ENCODE peak calls at places on chromosomes 4 and X, in six cellular contexts. I is ovary, F is IMR-90, Z is MM.1S, C is fibroblast of mammary gland, Q is brain microvascular endothelial cell. V is an unnamed sample.
A peak's percentile ranks its signal among the peaks of the same experiment; 100 is the strongest.

GRCh38 chrX:63835361-63835760 is 50.3 kb upstream of the ARHGEF9 start:
- DNase-seq in I (no peak), F (no peak), Z (no peak), C (no peak), Q (no peak), V (no peak)

GRCh38 chr4:145840162-145840768 is 98.4 kb downstream of the ZNF827 start:
- DNase-seq in I (no peak), F (peak; percentile 38), Z (peak; percentile 78), C (peak; percentile 64), Q (peak; percentile 37), V (peak; percentile 75)

GRCh38 chr4:175806741-175807140 is 5.3 kb downstream of the GPM6A start:
- DNase-seq in I (no peak), F (no peak), Z (no peak), C (no peak), Q (no peak), V (no peak)

GRCh38 chr4:152515678-152516077 is 20.2 kb downstream of the FBXW7 start:
- DNase-seq in I (no peak), F (peak; percentile 79), Z (no peak), C (peak; percentile 66), Q (peak; percentile 40), V (no peak)

GRCh38 chr4:40299704-40300336 is 35.3 kb upstream of the CHRNA9 start:
- DNase-seq in I (no peak), F (no peak), Z (no peak), C (no peak), Q (no peak), V (no peak)

GRCh38 chr4:16579866-16580265 is 318.6 kb downstream of the LDB2 start:
- DNase-seq in I (no peak), F (peak; percentile 57), Z (no peak), C (peak; percentile 60), Q (no peak), V (no peak)

GRCh38 chr4:154626793-154627484 is 14.5 kb upstream of the FGG start:
- DNase-seq in I (peak; percentile 44), F (peak; percentile 6), Z (peak; percentile 73), C (peak; percentile 49), Q (peak; percentile 51), V (peak; percentile 70)

GRCh38 chrX:49277520-49277799 is 7.9 kb downstream of the PPP1R3F start:
- DNase-seq in I (no peak), F (no peak), Z (no peak), C (no peak), Q (no peak), V (no peak)

GRCh38 chr4:139988863-139989765 is 164.9 kb downstream of the MAML3 start:
- DNase-seq in I (peak; percentile 50), F (peak; percentile 97), Z (no peak), C (peak; percentile 96), Q (peak; percentile 98), V (no peak)

GRCh38 chrX:87067795-87068194 is 449.8 kb upstream of the KLHL4 start:
- DNase-seq in I (no peak), F (no peak), Z (no peak), C (no peak), Q (no peak), V (no peak)

GRCh38 chrX:318068-318738 is 393 bp downstream of the GTPBP6 start:
- DNase-seq in I (peak; percentile 97), F (peak; percentile 97), Z (peak; percentile 97), C (peak; percentile 97), Q (peak; percentile 99), V (peak; percentile 97)

GRCh38 chr4:175413561-175413960 is 398.5 kb downstream of the GPM6A start:
- DNase-seq in I (no peak), F (no peak), Z (peak; percentile 17), C (no peak), Q (no peak), V (no peak)

GRCh38 chrX:150365953-150366911 is 3.1 kb downstream of the MAMLD1 start:
- DNase-seq in I (peak; percentile 73), F (peak; percentile 64), Z (no peak), C (peak; percentile 38), Q (peak; percentile 56), V (no peak)

GRCh38 chrX:150364347-150365050 is 1.4 kb downstream of the MAMLD1 start:
- DNase-seq in I (peak; percentile 59), F (peak; percentile 6), Z (no peak), C (no peak), Q (no peak), V (no peak)

GRCh38 chrX:150365051-150365952 is 2.2 kb downstream of the MAMLD1 start:
- DNase-seq in I (peak; percentile 86), F (peak; percentile 50), Z (peak; percentile 46), C (peak; percentile 48), Q (peak; percentile 28), V (no peak)

GRCh38 chrX:150363561-150364346 is 637 bp downstream of the MAMLD1 start:
- DNase-seq in I (no peak), F (peak; percentile 29), Z (no peak), C (peak; percentile 37), Q (no peak), V (no peak)

DNA sequence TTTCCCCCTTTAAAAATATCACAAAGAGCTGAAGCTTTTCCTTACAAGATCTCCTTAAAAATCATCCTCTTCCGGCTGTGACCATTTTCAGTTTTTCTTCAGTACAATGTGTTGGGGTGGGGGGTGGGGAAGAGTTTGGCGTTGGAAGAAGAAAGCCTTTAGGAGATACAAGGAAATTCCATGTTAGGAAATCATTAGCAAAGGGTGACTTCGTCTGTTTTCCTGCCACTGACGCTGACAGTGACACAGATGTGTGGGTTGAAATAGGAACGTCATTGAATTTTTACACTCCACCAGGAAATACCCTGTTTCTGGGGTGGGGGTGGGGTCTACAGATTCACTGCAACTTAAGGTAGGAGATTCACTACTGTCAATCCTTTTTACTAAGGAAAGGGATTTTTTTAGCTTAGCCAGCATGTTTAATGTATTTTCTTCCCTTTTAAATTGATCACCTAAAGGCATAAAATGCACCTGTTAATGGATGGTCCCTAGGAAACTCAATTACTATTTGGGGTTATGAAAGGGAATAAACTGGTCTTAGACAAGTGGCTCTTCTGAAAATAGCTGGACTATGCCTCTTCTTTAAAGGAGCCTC is 3.9 kb downstream of the MAMLD1 start:
- DNase-seq in I (no peak), F (peak; percentile 79), Z (no peak), C (peak; percentile 68), Q (peak; percentile 40), V (no peak)
- H3K4me3 ChIP-seq in I (peak overlapping the region; percentile 52), F (peak overlapping the region; percentile 83), Z (no peak overlapping the region), C (peak overlapping the region; percentile 54), Q (peak overlapping the region; percentile 69), V (no peak overlapping the region)

GRCh38 chrX:45818913-45819312 is 618.2 kb upstream of the DIPK2B start:
- DNase-seq in I (no peak), F (no peak), Z (no peak), C (no peak), Q (no peak), V (no peak)
- TF ChIP-seq CTCF in I (no peak), F (no peak), Z (no peak), C (no peak), Q (no peak), V (no peak)

DNA sequence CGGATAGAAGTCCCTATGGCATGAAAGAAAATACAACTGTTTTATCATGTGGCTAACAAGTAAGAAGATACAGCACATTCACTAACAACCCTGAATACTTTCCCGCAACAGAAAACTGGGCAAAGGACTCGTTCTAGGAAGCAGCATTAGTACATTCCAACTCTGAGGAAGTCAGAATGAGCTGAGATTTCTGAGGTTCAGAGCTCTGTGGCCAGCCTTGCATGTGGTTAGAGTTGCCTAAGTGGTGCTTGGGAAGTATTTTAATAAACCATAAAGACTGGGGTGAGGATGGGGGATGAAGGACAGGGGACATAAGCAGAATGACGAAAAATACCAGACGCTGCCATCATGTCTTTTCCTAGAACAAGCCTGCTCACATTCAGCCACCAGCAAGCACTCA is 82.2 kb downstream of the EFHC2 start:
- DNase-seq in I (no peak), F (no peak), Z (no peak), C (no peak), Q (no peak), V (no peak)
- H3K4me3 ChIP-seq in I (no peak overlapping the region), F (no peak overlapping the region), Z (no peak overlapping the region), C (no peak overlapping the region), Q (no peak overlapping the region), V (no peak overlapping the region)

DNA sequence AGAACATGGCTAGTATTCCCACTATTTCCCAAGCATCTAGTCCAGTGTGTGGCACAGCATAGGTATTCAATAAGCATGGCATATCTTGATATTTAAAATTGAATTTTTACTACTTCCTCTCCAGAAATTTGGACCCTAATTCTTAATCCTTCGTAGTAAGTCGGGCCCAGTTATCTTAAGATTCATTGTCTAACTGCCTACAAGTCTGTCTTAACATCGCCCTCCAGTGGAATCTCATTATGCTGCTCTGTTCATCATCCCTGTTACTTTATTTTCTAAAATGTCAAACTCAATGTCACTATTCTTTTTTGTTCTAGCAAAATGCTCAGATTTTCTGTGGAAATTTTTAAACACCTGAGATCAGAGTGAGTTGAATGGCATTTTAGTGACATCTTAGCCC is 606.2 kb downstream of the KLHL13 start:
- DNase-seq in I (no peak), F (no peak), Z (no peak), C (no peak), Q (no peak), V (no peak)
- TF ChIP-seq CTCF in I (no peak), F (no peak), Z (no peak), C (no peak), Q (no peak), V (no peak)

GRCh38 chr4:93828332-93828829 is at the start of gene ATOH1:
- DNase-seq in I (peak; percentile 20), F (no peak), Z (peak; percentile 60), C (peak; percentile 2), Q (no peak), V (no peak)

GRCh38 chr4:93827272-93827947 is 1.1 kb upstream of the ATOH1 start:
- DNase-seq in I (no peak), F (no peak), Z (no peak), C (no peak), Q (no peak), V (no peak)

GRCh38 chr4:93829531-93830089 is 1.1 kb downstream of the ATOH1 start:
- DNase-seq in I (no peak), F (no peak), Z (no peak), C (no peak), Q (no peak), V (no peak)

GRCh38 chr4:93830090-93830818 is 1.7 kb downstream of the ATOH1 start:
- DNase-seq in I (no peak), F (no peak), Z (no peak), C (no peak), Q (no peak), V (no peak)

DNA sequence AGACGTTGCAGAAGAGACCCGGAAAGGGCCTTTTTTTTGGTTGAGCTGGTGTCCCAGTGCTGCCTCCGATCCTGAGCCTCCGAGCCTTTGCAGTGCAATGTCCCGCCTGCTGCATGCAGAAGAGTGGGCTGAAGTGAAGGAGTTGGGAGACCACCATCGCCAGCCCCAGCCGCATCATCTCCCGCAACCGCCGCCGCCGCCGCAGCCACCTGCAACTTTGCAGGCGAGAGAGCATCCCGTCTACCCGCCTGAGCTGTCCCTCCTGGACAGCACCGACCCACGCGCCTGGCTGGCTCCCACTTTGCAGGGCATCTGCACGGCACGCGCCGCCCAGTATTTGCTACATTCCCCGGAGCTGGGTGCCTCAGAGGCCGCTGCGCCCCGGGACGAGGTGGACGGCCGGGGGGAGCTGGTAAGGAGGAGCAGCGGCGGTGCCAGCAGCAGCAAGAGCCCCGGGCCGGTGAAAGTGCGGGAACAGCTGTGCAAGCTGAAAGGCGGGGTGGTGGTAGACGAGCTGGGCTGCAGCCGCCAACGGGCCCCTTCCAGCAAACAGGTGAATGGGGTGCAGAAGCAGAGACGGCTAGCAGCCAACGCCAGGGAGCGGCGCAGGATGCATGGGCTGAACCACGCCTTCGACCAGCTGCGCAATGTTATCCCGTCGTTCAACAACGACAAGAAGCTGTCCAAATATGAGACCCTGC is 427 bp downstream of the ATOH1 start:
- DNase-seq in I (no peak), F (no peak), Z (peak; percentile 42), C (no peak), Q (no peak), V (no peak)
- H3K4me3 ChIP-seq in I (peak overlapping the region; percentile 4), F (peak overlapping the region; percentile 17), Z (peak overlapping the region; percentile 80), C (no peak overlapping the region), Q (peak overlapping the region; percentile 17), V (no peak overlapping the region)

V was measured in GM12865.